ENCODE peak calls at places on chromosomes 1 and 21, in four cellular contexts. One of them, this sample, is unnamed.

GRCh38 chr1:2226525-2227340 is 1.4 kb upstream of the SKI start:
- DNase-seq in sigmoid colon: peak
- DNase-seq in COLO829: no peak
- DNase-seq in SW480: no peak
- DNase-seq in this sample: peak

GRCh38 chr1:75396745-75397144 is 214.2 kb downstream of the SLC44A5 start:
- DNase-seq in SW480: no peak
- DNase-seq in sigmoid colon: no peak
- DNase-seq in COLO829: no peak
- DNase-seq in this sample: no peak

GRCh38 chr1:189899686-189900495 is 577.8 kb downstream of the BRINP3 start:
- DNase-seq in sigmoid colon: no peak
- DNase-seq in COLO829: no peak
- DNase-seq in SW480: no peak
- DNase-seq in this sample: no peak

GRCh38 chr1:162319510-162320160 is 57.0 kb downstream of the SPATA46 start:
- DNase-seq in COLO829: peak
- DNase-seq in SW480: no peak
- DNase-seq in sigmoid colon: no peak
- DNase-seq in this sample: no peak

GRCh38 chr21:38859852-38860251 is 54.1 kb downstream of the ETS2 start:
- DNase-seq in COLO829: no peak
- DNase-seq in SW480: no peak
- DNase-seq in sigmoid colon: no peak
- DNase-seq in this sample: no peak

GRCh38 chr1:43872280-43872679 is 61.3 kb upstream of the ARTN start:
- DNase-seq in COLO829: no peak
- DNase-seq in sigmoid colon: no peak
- DNase-seq in SW480: no peak
- DNase-seq in this sample: no peak

GRCh38 chr1:186440584-186440983 is 20.3 kb downstream of the PDC start:
- DNase-seq in SW480: peak
- DNase-seq in COLO829: no peak
- DNase-seq in sigmoid colon: no peak
- DNase-seq in this sample: no peak

GRCh38 chr1:94395748-94396309 is 22.4 kb upstream of the ABCD3 start:
- DNase-seq in SW480: no peak
- DNase-seq in sigmoid colon: no peak
- DNase-seq in COLO829: no peak
- DNase-seq in this sample: no peak

GRCh38 chr1:14850563-14850962 is 252.1 kb downstream of the KAZN start:
- DNase-seq in COLO829: no peak
- DNase-seq in SW480: peak
- DNase-seq in sigmoid colon: no peak
- DNase-seq in this sample: no peak

GRCh38 chr1:203268901-203269653 is 36.2 kb upstream of the BTG2 start:
- DNase-seq in sigmoid colon: no peak
- DNase-seq in SW480: peak
- DNase-seq in COLO829: peak
- DNase-seq in this sample: peak

GRCh38 chr1:150973826-150974579 is 632 bp downstream of the CERS2 start:
- DNase-seq in sigmoid colon: no peak
- DNase-seq in COLO829: no peak
- DNase-seq in SW480: peak
- DNase-seq in this sample: peak

GRCh38 chr1:198465201-198466144 is 75.0 kb downstream of the ATP6V1G3 start:
- DNase-seq in SW480: peak
- DNase-seq in sigmoid colon: no peak
- DNase-seq in COLO829: peak
- DNase-seq in this sample: no peak

GRCh38 chr1:164716992-164717703 is 158.2 kb downstream of the PBX1 start:
- DNase-seq in sigmoid colon: no peak
- DNase-seq in SW480: no peak
- DNase-seq in COLO829: peak
- DNase-seq in this sample: no peak

GRCh38 chr1:205672395-205672889 is 7.9 kb downstream of the SLC45A3 start:
- DNase-seq in COLO829: no peak
- DNase-seq in sigmoid colon: no peak
- DNase-seq in SW480: no peak
- DNase-seq in this sample: no peak

GRCh38 chr1:226526801-226527595 is 21.6 kb upstream of the STUM start:
- DNase-seq in COLO829: no peak
- DNase-seq in sigmoid colon: no peak
- DNase-seq in SW480: no peak
- DNase-seq in this sample: peak

GRCh38 chr1:109397451-109398342 is at the start of gene SORT1:
- DNase-seq in SW480: peak
- DNase-seq in sigmoid colon: peak
- DNase-seq in COLO829: peak
- DNase-seq in this sample: peak

GRCh38 chr21:42644223-42645208 is 8.9 kb upstream of the PDE9A start:
- DNase-seq in sigmoid colon: no peak
- DNase-seq in SW480: no peak
- DNase-seq in COLO829: no peak
- DNase-seq in this sample: no peak

GRCh38 chr1:114152211-114153050 is 1.2 kb downstream of the SYT6 start:
- DNase-seq in sigmoid colon: peak
- DNase-seq in SW480: no peak
- DNase-seq in COLO829: no peak
- DNase-seq in this sample: peak

GRCh38 chr1:45348609-45348965 is 8.3 kb upstream of the MUTYH start:
- DNase-seq in SW480: no peak
- DNase-seq in COLO829: no peak
- DNase-seq in sigmoid colon: no peak
- DNase-seq in this sample: no peak

GRCh38 chr1:121417289-121417955 is 232.6 kb downstream of the SRGAP2C start:
- DNase-seq in sigmoid colon: no peak
- DNase-seq in COLO829: no peak
- DNase-seq in SW480: no peak
- DNase-seq in this sample: no peak

GRCh38 chr21:27505516-27505915 is 538.6 kb upstream of the ADAMTS5 start:
- DNase-seq in COLO829: no peak
- DNase-seq in SW480: no peak
- DNase-seq in sigmoid colon: no peak
- DNase-seq in this sample: no peak

GRCh38 chr1:46761740-46762139 is 37.1 kb upstream of the CYP4B1 start:
- DNase-seq in sigmoid colon: no peak
- DNase-seq in SW480: no peak
- DNase-seq in COLO829: no peak
- DNase-seq in this sample: no peak

GRCh38 chr1:117534995-117535467 is 70.8 kb upstream of the TENT5C start:
- DNase-seq in COLO829: peak
- DNase-seq in sigmoid colon: no peak
- DNase-seq in SW480: peak
- DNase-seq in this sample: peak

GRCh38 chr1:79792212-79792575 is 785.7 kb upstream of the ADGRL4 start:
- DNase-seq in COLO829: no peak
- DNase-seq in SW480: no peak
- DNase-seq in sigmoid colon: no peak
- DNase-seq in this sample: no peak

GRCh38 chr1:46820560-46821060 is 21.8 kb downstream of the CYP4B1 start:
- DNase-seq in sigmoid colon: no peak
- DNase-seq in COLO829: no peak
- DNase-seq in SW480: no peak
- DNase-seq in this sample: no peak

GRCh38 chr1:44405041-44405803 is at the start of gene RNF220:
- DNase-seq in sigmoid colon: no peak
- DNase-seq in COLO829: no peak
- DNase-seq in SW480: peak
- DNase-seq in this sample: no peak

GRCh38 chr1:226444901-226445300 is 37.0 kb upstream of the PARP1 start:
- DNase-seq in sigmoid colon: no peak
- DNase-seq in SW480: no peak
- DNase-seq in COLO829: no peak
- DNase-seq in this sample: no peak

GRCh38 chr1:175207971-175208370 is 15.4 kb upstream of the KIAA0040 start:
- DNase-seq in sigmoid colon: no peak
- DNase-seq in COLO829: no peak
- DNase-seq in SW480: no peak
- DNase-seq in this sample: no peak

GRCh38 chr1:160777486-160778089 is 18.4 kb upstream of the LY9 start:
- DNase-seq in COLO829: no peak
- DNase-seq in sigmoid colon: no peak
- DNase-seq in SW480: peak
- DNase-seq in this sample: no peak

GRCh38 chr1:66397192-66397591 is 136.8 kb upstream of the SGIP1 start:
- DNase-seq in sigmoid colon: no peak
- DNase-seq in COLO829: no peak
- DNase-seq in SW480: no peak
- DNase-seq in this sample: no peak

GRCh38 chr21:17903029-17903806 is 84.1 kb upstream of the C21orf91 start:
- DNase-seq in COLO829: peak
- DNase-seq in SW480: peak
- DNase-seq in sigmoid colon: no peak
- DNase-seq in this sample: no peak

GRCh38 chr1:159775716-159776115 is 5.0 kb upstream of the DUSP23 start:
- DNase-seq in sigmoid colon: no peak
- DNase-seq in SW480: peak
- DNase-seq in COLO829: no peak
- DNase-seq in this sample: no peak

GRCh38 chr1:86782482-86782881 is 78.1 kb downstream of the SH3GLB1 start:
- DNase-seq in COLO829: no peak
- DNase-seq in SW480: no peak
- DNase-seq in sigmoid colon: no peak
- DNase-seq in this sample: no peak

GRCh38 chr1:36966242-36966641 is 68.1 kb downstream of the GRIK3 start:
- DNase-seq in COLO829: no peak
- DNase-seq in SW480: no peak
- DNase-seq in sigmoid colon: no peak
- DNase-seq in this sample: no peak

GRCh38 chr1:31995263-31995662 is 18.4 kb upstream of the KHDRBS1 start:
- DNase-seq in SW480: no peak
- DNase-seq in COLO829: no peak
- DNase-seq in sigmoid colon: no peak
- DNase-seq in this sample: no peak

GRCh38 chr1:25096307-25097150 is 135.8 kb downstream of the SYF2 start:
- DNase-seq in SW480: no peak
- DNase-seq in COLO829: no peak
- DNase-seq in sigmoid colon: no peak
- DNase-seq in this sample: no peak